ENCODE peak calls at places on chromosomes 11 and 22, in six cellular contexts. T is lower lobe of right lung, A is transverse colon, U is AG04450, M is kidney, W is cardiac muscle cell. D is an unnamed sample.

GRCh38 chr11:115550291-115551059 is 46.3 kb upstream of the CADM1 start:
- DNase-seq in U (no peak), T (no peak), M (peak; percentile 76), W (peak; percentile 30), A (no peak), D (no peak)

GRCh38 chr11:111454561-111455192 is 57.5 kb downstream of the BTG4 start:
- DNase-seq in A (peak; percentile 46), T (no peak), M (no peak), U (peak; percentile 38), W (peak; percentile 72), D (no peak)

GRCh38 chr11:76233936-76234703 is 27.8 kb upstream of the WNT11 start:
- DNase-seq in T (peak; percentile 72), U (no peak), M (peak; percentile 87), A (peak; percentile 55), W (no peak), D (peak; percentile 62)

GRCh38 chr22:20591295-20591645 is 83.9 kb downstream of the MED15 start:
- DNase-seq in A (no peak), W (no peak), T (no peak), U (no peak), M (no peak), D (no peak)

GRCh38 chr11:17810041-17810440 is 75.5 kb downstream of the KCNC1 start:
- DNase-seq in W (no peak), M (no peak), T (no peak), U (no peak), A (no peak), D (no peak)

GRCh38 chr22:35769974-35770373 is 52.3 kb downstream of the APOL5 start:
- DNase-seq in T (no peak), M (no peak), U (no peak), W (no peak), A (no peak), D (no peak)

GRCh38 chr11:86477495-86478155 is 102.9 kb downstream of the CCDC81 start:
- DNase-seq in U (no peak), A (no peak), T (no peak), M (no peak), W (no peak), D (no peak)

GRCh38 chr11:18632841-18633240 is 1.3 kb downstream of the SPTY2D1 start:
- DNase-seq in A (no peak), U (no peak), W (no peak), M (no peak), T (no peak), D (no peak)

GRCh38 chr22:49154433-49154832 is 673.2 kb downstream of the BRD1 start:
- DNase-seq in W (no peak), A (no peak), M (peak; percentile 63), U (no peak), T (no peak), D (no peak)

GRCh38 chr22:23509571-23510302 is 70.4 kb downstream of the IGLL1 start:
- DNase-seq in M (peak; percentile 21), W (peak; percentile 73), A (no peak), T (no peak), U (no peak), D (no peak)

GRCh38 chr11:27373856-27374602 is 11.0 kb upstream of the CCDC34 start:
- DNase-seq in A (no peak), T (no peak), U (no peak), M (no peak), W (no peak), D (no peak)

GRCh38 chr11:71325418-71326327 is 73.3 kb upstream of the SHANK2 start:
- DNase-seq in A (no peak), T (no peak), M (peak; percentile 20), W (no peak), U (no peak), D (peak; percentile 15)

GRCh38 chr11:60915250-60915914 is 1.4 kb downstream of the TMEM109 start:
- DNase-seq in A (peak; percentile 79), T (peak; percentile 76), U (no peak), M (peak; percentile 90), W (peak; percentile 64), D (peak; percentile 64)

GRCh38 chr11:119684361-119685072 is 44.5 kb downstream of the NECTIN1 start:
- DNase-seq in M (no peak), W (no peak), U (peak; percentile 16), A (no peak), T (no peak), D (no peak)

GRCh38 chr22:41367039-41367679 is 14.6 kb upstream of the TEF start:
- DNase-seq in U (peak; percentile 93), A (peak; percentile 95), W (peak; percentile 70), T (peak; percentile 97), M (peak; percentile 99), D (peak; percentile 91)

GRCh38 chr11:110712643-110713468 is 619 bp upstream of the ARHGAP20 start:
- DNase-seq in A (peak; percentile 10), W (peak; percentile 28), U (no peak), M (peak; percentile 55), T (no peak), D (no peak)

GRCh38 chr11:129749141-129749540 is 66.5 kb upstream of the TMEM45B start:
- DNase-seq in M (no peak), A (no peak), T (no peak), U (no peak), W (no peak), D (no peak)

GRCh38 chr11:96189351-96189750 is 153.6 kb downstream of the MAML2 start:
- DNase-seq in M (no peak), U (no peak), A (no peak), W (no peak), T (no peak), D (no peak)

GRCh38 chr11:48090174-48090573 is 109.8 kb downstream of the PTPRJ start:
- DNase-seq in W (no peak), A (no peak), T (no peak), M (no peak), U (no peak), D (no peak)

GRCh38 chr11:112132737-112133136 is 31.2 kb downstream of the IL18 start:
- DNase-seq in A (no peak), T (no peak), M (no peak), W (no peak), U (no peak), D (no peak)

GRCh38 chr11:44718612-44719390 is 8.0 kb upstream of the TSPAN18 start:
- DNase-seq in W (no peak), M (no peak), U (no peak), T (no peak), A (no peak), D (no peak)

GRCh38 chr11:32932196-32932595 is 39.6 kb downstream of the QSER1 start:
- DNase-seq in M (no peak), W (no peak), A (no peak), T (no peak), U (no peak), D (no peak)

GRCh38 chr11:34331329-34331728 is 26.5 kb downstream of the ABTB2 start:
- DNase-seq in M (no peak), W (no peak), A (no peak), U (no peak), T (no peak), D (no peak)

GRCh38 chr11:103618532-103618931 is 417.9 kb upstream of the DDI1 start:
- DNase-seq in T (no peak), W (no peak), M (no peak), U (peak; percentile 49), A (no peak), D (no peak)

GRCh38 chr11:14894657-14895598 is 2.9 kb upstream of the CYP2R1 start:
- DNase-seq in T (peak; percentile 80), W (no peak), A (peak; percentile 38), M (peak; percentile 41), U (no peak), D (peak; percentile 55)

GRCh38 chr11:2808850-2809847 is 76.4 kb downstream of the CDKN1C start:
- DNase-seq in T (peak; percentile 32), W (no peak), U (no peak), M (no peak), A (peak; percentile 6), D (no peak)

GRCh38 chr22:25334091-25334490 is 114.7 kb downstream of the CRYBB2 start:
- DNase-seq in T (no peak), A (peak; percentile 64), M (no peak), W (peak; percentile 79), U (no peak), D (peak; percentile 73)

GRCh38 chr11:27698872-27699241 is 1.4 kb downstream of the BDNF start:
- DNase-seq in T (peak; percentile 78), U (peak; percentile 87), M (peak; percentile 82), A (peak; percentile 66), W (peak; percentile 88), D (peak; percentile 78)

DNA sequence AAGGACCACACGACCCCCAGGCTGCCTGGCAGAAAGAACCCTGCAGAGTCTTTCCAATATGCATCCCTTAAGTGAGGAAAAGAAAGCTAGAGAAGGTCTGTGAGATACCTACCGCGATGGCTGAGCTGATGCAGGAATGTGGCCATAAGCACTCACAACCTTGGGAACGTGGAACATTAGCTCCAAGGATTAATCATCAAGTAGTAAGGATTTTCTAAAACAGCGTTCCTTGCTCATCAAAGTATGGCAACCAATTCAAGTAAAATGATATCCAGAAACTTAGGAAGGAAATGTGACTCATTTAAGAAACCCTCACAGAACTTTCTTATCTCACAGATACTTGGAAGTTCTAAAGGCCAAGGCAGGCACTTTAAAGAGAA is 12.8 kb downstream of the PACSIN2 start:
- DNase-seq in M (no peak), U (peak; percentile 66), W (no peak), A (no peak), T (no peak), D (no peak)
- H3K4me3 ChIP-seq in M (no peak overlapping the region), U (peak overlapping the region; percentile 37), W (no peak overlapping the region), A (no peak overlapping the region), T (peak overlapping the region; percentile 17), D (no peak overlapping the region)

DNA sequence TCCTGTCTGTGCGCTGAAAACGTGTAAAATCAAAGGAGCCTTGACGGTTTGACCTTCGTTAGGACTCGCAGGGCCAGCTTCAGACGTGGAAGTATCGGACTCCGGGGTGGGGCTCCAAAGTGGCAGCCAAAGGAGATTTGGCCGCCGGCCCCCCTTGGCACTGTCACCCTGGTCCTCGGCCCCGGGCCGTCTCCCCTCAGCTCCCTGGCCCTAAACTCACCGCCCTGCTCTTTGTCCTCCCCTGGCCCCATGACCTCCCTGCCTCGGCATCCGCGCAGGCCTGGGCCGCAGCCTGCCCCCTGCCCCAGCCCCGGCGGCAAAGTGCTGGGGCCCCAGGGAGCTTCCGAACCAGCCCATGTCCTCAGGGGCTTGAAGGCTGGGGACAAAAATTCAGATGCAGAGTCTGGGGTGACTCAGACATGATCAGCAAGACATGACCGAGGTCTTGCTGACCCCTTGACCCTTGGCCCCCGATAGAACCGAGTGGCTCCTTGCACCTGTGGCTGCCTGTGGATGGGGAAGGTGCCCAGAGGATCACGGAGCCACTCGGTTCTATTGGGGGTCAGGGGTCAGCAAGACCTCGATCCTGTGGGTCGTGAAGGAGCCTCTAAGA is 6.9 kb upstream of the PHRF1 start:
- DNase-seq in A (no peak), W (no peak), M (peak; percentile 79), U (no peak), T (no peak), D (no peak)
- H3K27ac ChIP-seq in A (peak overlapping the region; percentile 85), W (peak overlapping the region; percentile 77), M (no peak overlapping the region), U (no peak overlapping the region), T (peak overlapping the region; percentile 88), D (peak overlapping the region; percentile 79)

GRCh38 chr11:83054904-83055380 is 16.8 kb downstream of the RAB30 start:
- DNase-seq in W (no peak), U (no peak), M (no peak), A (no peak), T (no peak), D (no peak)
- H3K4me3 ChIP-seq in W (no peak overlapping the region), U (no peak overlapping the region), M (no peak overlapping the region), A (no peak overlapping the region), T (no peak overlapping the region), D (no peak overlapping the region)

DNA sequence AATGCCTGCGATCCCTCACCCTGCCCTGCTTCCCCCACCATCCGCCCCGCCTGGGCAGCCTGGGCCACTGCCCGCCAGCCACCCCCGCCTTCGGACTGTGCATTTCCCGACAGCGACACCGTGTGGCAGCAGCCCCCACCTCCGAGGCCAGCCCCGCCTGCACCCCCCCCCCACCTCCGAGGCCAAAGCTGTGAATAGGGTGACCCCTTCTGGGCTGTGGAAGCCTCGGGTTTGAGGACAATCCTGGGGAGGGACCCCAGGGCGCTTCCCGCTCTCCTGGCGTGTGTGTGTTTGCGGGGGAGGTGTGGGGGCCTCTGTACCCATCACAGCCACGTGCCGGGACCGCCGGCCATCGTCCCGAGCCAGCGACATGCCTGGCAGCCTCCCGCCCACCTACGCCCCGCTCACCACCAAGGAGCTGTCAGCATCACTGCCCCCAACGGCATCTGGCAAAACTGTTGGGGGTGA is 33.8 kb upstream of the PPARA start:
- DNase-seq in M (peak; percentile 98), W (peak; percentile 93), U (peak; percentile 29), T (peak; percentile 94), A (peak; percentile 95), D (peak; percentile 97)
- H3K27ac ChIP-seq in M (peak overlapping the region; percentile 56), W (no peak overlapping the region), U (peak overlapping the region; percentile 31), T (peak overlapping the region; percentile 65), A (peak overlapping the region; percentile 83), D (peak overlapping the region; percentile 48)

D was measured in Peyer's patch.